ENCODE peak calls at places on chromosomes 6 and 20, in four cellular contexts. D is gastrocnemius medialis, X is uterus, C is spleen. O is an unnamed sample.

GRCh38 chr6:93447874-93448273 is 28.5 kb upstream of the EPHA7 start:
- DNase-seq in D (no peak), X (no peak), C (no peak), O (no peak)

GRCh38 chr20:59145926-59146800 is 17.5 kb upstream of the ZNF831 start:
- DNase-seq in D (no peak), X (no peak), C (peak), O (no peak)

GRCh38 chr6:108118791-108119211 is 44.3 kb upstream of the OSTM1 start:
- DNase-seq in D (no peak), X (no peak), C (no peak), O (no peak)

GRCh38 chr6:44932651-44933091 is 395.5 kb upstream of the RUNX2 start:
- DNase-seq in D (no peak), X (no peak), C (no peak), O (no peak)

GRCh38 chr6:29005183-29005885 is at the start of gene ZNF311:
- DNase-seq in D (peak), X (peak), C (no peak), O (no peak)

GRCh38 chr6:128131566-128131965 is 230.7 kb upstream of the THEMIS start:
- DNase-seq in D (no peak), X (no peak), C (no peak), O (no peak)

GRCh38 chr20:52779125-52779524 is 193.0 kb upstream of the TSHZ2 start:
- DNase-seq in D (no peak), X (no peak), C (no peak), O (no peak)

GRCh38 chr6:139256087-139256486 is 35.7 kb downstream of the TXLNB start:
- DNase-seq in D (no peak), X (no peak), C (no peak), O (no peak)

GRCh38 chr6:135419162-135419561 is 78.4 kb downstream of the AHI1 start:
- DNase-seq in D (no peak), X (no peak), C (no peak), O (no peak)

GRCh38 chr6:154710689-154711088 is 22.5 kb upstream of the SCAF8 start:
- DNase-seq in D (no peak), X (no peak), C (no peak), O (no peak)

GRCh38 chr6:154703094-154703493 is 30.1 kb upstream of the SCAF8 start:
- DNase-seq in D (no peak), X (no peak), C (no peak), O (no peak)

GRCh38 chr6:154709621-154710020 is 23.6 kb upstream of the SCAF8 start:
- DNase-seq in D (no peak), X (no peak), C (no peak), O (no peak)

GRCh38 chr6:154706389-154706788 is 26.8 kb upstream of the SCAF8 start:
- DNase-seq in D (no peak), X (no peak), C (no peak), O (no peak)

DNA sequence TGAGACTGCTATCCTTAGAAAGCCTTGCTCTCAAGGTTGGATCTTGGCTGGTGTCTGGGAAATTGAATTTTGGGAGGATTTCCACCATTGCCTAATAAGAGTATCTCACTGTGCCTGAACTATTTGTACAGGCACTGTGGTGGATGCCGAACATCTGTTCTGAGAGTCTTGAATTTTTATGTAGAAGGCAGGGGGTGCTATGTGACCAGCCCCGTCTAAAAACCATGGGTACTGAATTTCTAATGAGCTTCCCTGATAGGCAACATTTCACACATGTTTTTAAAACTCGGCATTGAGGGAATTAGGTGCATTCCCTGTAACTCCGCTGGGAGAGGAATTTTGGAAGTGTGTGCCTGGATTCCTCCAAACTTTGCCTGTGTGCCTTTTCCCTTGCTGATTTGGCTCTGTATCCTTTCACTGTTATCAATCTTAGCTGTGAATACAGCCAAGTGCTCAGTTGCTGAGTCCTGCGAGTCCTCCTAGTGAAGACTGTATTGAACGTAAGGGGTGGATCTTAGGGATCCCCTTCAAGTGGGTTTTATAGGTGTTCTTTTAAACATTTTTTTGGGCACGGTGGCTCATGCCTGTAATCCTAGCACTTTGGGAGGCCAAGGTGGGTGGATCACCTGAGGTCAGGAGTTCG is 27.6 kb upstream of the SCAF8 start:
- DNase-seq in D (no peak), X (no peak), C (no peak), O (no peak)
- TF ChIP-seq CTCF in D (no peak), X (no peak), C (no peak), O (no peak)

GRCh38 chr6:34554593-34555322 is 1.4 kb downstream of the SPDEF start:
- DNase-seq in D (no peak), X (no peak), C (no peak), O (no peak)

GRCh38 chr6:34556031-34556471 is at the start of gene SPDEF:
- DNase-seq in D (no peak), X (no peak), C (no peak), O (no peak)

GRCh38 chr6:34555328-34555727 is 801 bp downstream of the SPDEF start:
- DNase-seq in D (no peak), X (no peak), C (no peak), O (no peak)

GRCh38 chr6:34557228-34557627 is 1.1 kb upstream of the SPDEF start:
- DNase-seq in D (no peak), X (no peak), C (no peak), O (no peak)

GRCh38 chr6:34556493-34556892 is 364 bp upstream of the SPDEF start:
- DNase-seq in D (no peak), X (no peak), C (no peak), O (no peak)
- TF ChIP-seq POLR2A in D (no peak), X (no peak), C (no peak), O (no peak)

DNA sequence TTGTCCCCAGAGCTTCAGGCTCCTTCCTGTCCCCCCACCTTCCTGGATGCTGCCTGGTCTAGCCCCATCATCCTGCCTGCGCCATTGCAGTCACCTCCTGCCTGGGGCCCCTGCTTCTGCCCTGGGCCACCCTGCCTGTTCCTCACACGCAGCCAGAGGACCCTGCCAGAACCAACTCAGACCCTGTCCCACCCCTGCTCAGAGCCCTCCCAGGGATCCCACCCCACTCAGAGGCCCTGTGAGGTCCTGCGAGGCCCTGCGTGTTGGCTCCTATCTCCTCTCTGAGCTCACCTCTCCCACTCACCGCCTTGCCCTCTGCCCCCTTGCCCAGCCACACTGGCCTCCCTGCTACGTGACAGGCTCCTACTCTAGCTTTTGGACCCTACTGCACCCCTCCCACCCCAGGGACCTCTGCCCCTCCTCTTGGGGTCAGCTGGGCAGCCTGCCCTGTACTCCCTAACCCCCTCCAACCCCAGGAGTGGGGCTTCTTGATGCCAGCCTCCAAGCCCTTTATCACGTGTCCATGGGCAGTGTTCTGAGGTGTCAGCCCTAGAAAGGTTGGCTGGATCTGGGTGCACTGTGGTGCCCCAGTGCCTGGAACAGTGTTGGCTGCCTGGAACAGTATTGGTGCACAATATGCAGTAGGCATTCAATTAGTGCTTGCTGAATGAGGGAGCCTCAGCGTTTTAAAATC is 68.3 kb downstream of the CEBPB start:
- DNase-seq in D (no peak), X (no peak), C (no peak), O (no peak)
- H3K4me3 ChIP-seq in D (no peak), X (no peak), C (no peak), O (no peak)

GRCh38 chr6:27743787-27744186 is 168.4 kb downstream of the OR2B2 start:
- DNase-seq in D (no peak), X (no peak), C (no peak), O (no peak)
- TF ChIP-seq CTCF in D (no peak), X (no peak), C (no peak), O (no peak)